ENCODE peak calls at places on chromosomes 11 and 22, in four cellular contexts. One of them, this sample, is unnamed.

GRCh38 chr11:44698228-44698923 is 28.4 kb upstream of the TSPAN18 start:
- DNase-seq in fibroblast of lung: no peak
- DNase-seq in pancreas: no peak
- DNase-seq in heart left ventricle: peak
- DNase-seq in this sample: no peak

GRCh38 chr22:49476800-49477400 is 350.8 kb downstream of the BRD1 start:
- DNase-seq in fibroblast of lung: no peak
- DNase-seq in heart left ventricle: no peak
- DNase-seq in pancreas: no peak
- DNase-seq in this sample: no peak

GRCh38 chr11:83736689-83737088 is 450.5 kb upstream of the CCDC90B start:
- DNase-seq in fibroblast of lung: no peak
- DNase-seq in pancreas: no peak
- DNase-seq in heart left ventricle: no peak
- DNase-seq in this sample: no peak

GRCh38 chr11:8810331-8811301 is 100.4 kb upstream of the AKIP1 start:
- DNase-seq in pancreas: peak
- DNase-seq in heart left ventricle: peak
- DNase-seq in fibroblast of lung: peak
- DNase-seq in this sample: peak

GRCh38 chr11:46279393-46280099 is 2.1 kb downstream of the CREB3L1 start:
- DNase-seq in heart left ventricle: peak
- DNase-seq in pancreas: no peak
- DNase-seq in fibroblast of lung: peak
- DNase-seq in this sample: peak

GRCh38 chr11:47413908-47414684 is 5.7 kb downstream of the SLC39A13 start:
- DNase-seq in heart left ventricle: peak
- DNase-seq in fibroblast of lung: peak
- DNase-seq in pancreas: no peak
- DNase-seq in this sample: no peak

GRCh38 chr11:112961146-112961668 is at the start of gene NCAM1:
- DNase-seq in fibroblast of lung: peak
- DNase-seq in pancreas: peak
- DNase-seq in heart left ventricle: peak
- DNase-seq in this sample: peak

GRCh38 chr22:41401781-41402648 is 20.3 kb downstream of the TEF start:
- DNase-seq in pancreas: peak
- DNase-seq in fibroblast of lung: peak
- DNase-seq in heart left ventricle: peak
- DNase-seq in this sample: peak

GRCh38 chr22:16964366-16964765 is 43.7 kb downstream of the GAB4 start:
- DNase-seq in heart left ventricle: no peak
- DNase-seq in fibroblast of lung: no peak
- DNase-seq in pancreas: no peak
- DNase-seq in this sample: no peak

GRCh38 chr11:7665473-7666291 is 7.6 kb downstream of the CYB5R2 start:
- DNase-seq in pancreas: peak
- DNase-seq in fibroblast of lung: peak
- DNase-seq in heart left ventricle: peak
- DNase-seq in this sample: no peak

GRCh38 chr11:69040581-69041260 is 8.0 kb upstream of the TPCN2 start:
- DNase-seq in heart left ventricle: no peak
- DNase-seq in fibroblast of lung: peak
- DNase-seq in pancreas: no peak
- DNase-seq in this sample: no peak

GRCh38 chr11:59706518-59707285 is 6.9 kb downstream of the OR10V1 start:
- DNase-seq in heart left ventricle: no peak
- DNase-seq in pancreas: no peak
- DNase-seq in fibroblast of lung: peak
- DNase-seq in this sample: no peak

GRCh38 chr22:22936190-22936914 is 48.7 kb downstream of the IGLL5 start:
- DNase-seq in fibroblast of lung: no peak
- DNase-seq in pancreas: no peak
- DNase-seq in heart left ventricle: no peak
- DNase-seq in this sample: no peak

GRCh38 chr22:24067587-24068376 is 56.7 kb downstream of the CABIN1 start:
- DNase-seq in fibroblast of lung: no peak
- DNase-seq in pancreas: no peak
- DNase-seq in heart left ventricle: no peak
- DNase-seq in this sample: no peak

GRCh38 chr11:47908198-47908597 is 60.0 kb upstream of the NUP160 start:
- DNase-seq in heart left ventricle: no peak
- DNase-seq in fibroblast of lung: no peak
- DNase-seq in pancreas: no peak
- DNase-seq in this sample: no peak

GRCh38 chr22:47174671-47175111 is 412.2 kb downstream of the TBC1D22A start:
- DNase-seq in pancreas: peak
- DNase-seq in heart left ventricle: peak
- DNase-seq in fibroblast of lung: no peak
- DNase-seq in this sample: no peak

GRCh38 chr22:27512283-27512761 is 289.2 kb downstream of the MN1 start:
- DNase-seq in pancreas: peak
- DNase-seq in heart left ventricle: peak
- DNase-seq in fibroblast of lung: peak
- DNase-seq in this sample: no peak

GRCh38 chr11:130480166-130480565 is 31.7 kb downstream of the ADAMTS15 start:
- DNase-seq in pancreas: no peak
- DNase-seq in heart left ventricle: no peak
- DNase-seq in fibroblast of lung: peak
- DNase-seq in this sample: no peak

GRCh38 chr11:34357646-34358257 is at the start of gene ABTB2:
- DNase-seq in heart left ventricle: peak
- DNase-seq in fibroblast of lung: peak
- DNase-seq in pancreas: peak
- DNase-seq in this sample: peak

GRCh38 chr11:62432695-62433094 is 13.9 kb downstream of the SCGB1A1 start:
- DNase-seq in fibroblast of lung: no peak
- DNase-seq in pancreas: no peak
- DNase-seq in heart left ventricle: no peak
- DNase-seq in this sample: no peak

GRCh38 chr11:58577441-58578135 is 1.3 kb upstream of the ZFP91 start:
- DNase-seq in heart left ventricle: peak
- DNase-seq in pancreas: peak
- DNase-seq in fibroblast of lung: peak
- DNase-seq in this sample: no peak

DNA sequence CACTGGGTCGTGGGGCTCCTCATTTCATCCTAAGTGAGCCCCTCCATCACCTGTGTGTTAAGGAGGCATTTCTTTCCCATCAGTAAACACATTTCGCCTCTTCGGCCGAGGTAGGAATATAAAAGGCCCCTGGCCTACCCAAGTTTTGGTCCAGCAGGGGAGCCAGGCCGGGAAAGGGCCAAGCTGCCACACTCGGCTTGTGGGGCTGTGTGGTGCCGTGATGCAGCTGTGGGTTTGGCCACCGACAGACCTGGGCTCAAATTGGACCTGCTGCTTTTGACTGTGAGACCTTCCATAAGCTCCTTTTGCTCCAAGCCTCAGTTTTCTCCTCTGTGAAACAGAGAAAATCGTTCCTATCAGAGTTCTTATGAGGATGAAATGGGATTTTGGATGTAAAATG is 771 bp downstream of the NDUFV1 start:
- DNase-seq in pancreas: no peak
- DNase-seq in heart left ventricle: no peak
- DNase-seq in fibroblast of lung: no peak
- DNase-seq in this sample: no peak
- H3K27ac ChIP-seq in pancreas: no peak
- H3K27ac ChIP-seq in heart left ventricle: peak
- H3K27ac ChIP-seq in fibroblast of lung: peak
- H3K27ac ChIP-seq in this sample: peak

GRCh38 chr11:32381149-32381548 is 54.2 kb downstream of the WT1 start:
- DNase-seq in pancreas: peak
- DNase-seq in heart left ventricle: no peak
- DNase-seq in fibroblast of lung: no peak
- DNase-seq in this sample: no peak

GRCh38 chr11:32382339-32383049 is 52.8 kb downstream of the WT1 start:
- DNase-seq in heart left ventricle: no peak
- DNase-seq in fibroblast of lung: peak
- DNase-seq in pancreas: no peak
- DNase-seq in this sample: no peak

GRCh38 chr11:32374261-32374711 is 61.1 kb downstream of the WT1 start:
- DNase-seq in fibroblast of lung: no peak
- DNase-seq in heart left ventricle: no peak
- DNase-seq in pancreas: no peak
- DNase-seq in this sample: no peak

DNA sequence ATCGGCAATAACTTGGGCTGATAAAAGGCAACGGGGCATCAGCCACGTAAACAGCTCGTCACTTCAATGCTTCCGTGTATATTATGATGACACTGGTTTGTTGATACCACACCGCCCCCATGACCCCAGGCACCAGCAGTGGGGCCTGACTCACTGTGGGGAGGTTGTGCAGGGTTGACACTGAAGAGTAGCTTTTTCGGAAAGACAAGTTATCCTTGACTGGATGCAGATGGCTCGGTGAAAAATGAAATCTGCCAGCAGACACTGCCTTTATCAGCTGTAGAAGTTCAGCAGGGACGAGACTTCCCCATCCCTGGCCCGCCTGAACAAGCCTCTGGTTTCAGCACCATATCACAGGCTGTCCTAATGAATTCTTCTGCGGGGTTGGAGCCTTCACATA is 55.6 kb downstream of the WT1 start:
- DNase-seq in fibroblast of lung: no peak
- DNase-seq in pancreas: no peak
- DNase-seq in heart left ventricle: no peak
- DNase-seq in this sample: no peak
- H3K27ac ChIP-seq in fibroblast of lung: no peak
- H3K27ac ChIP-seq in pancreas: no peak
- H3K27ac ChIP-seq in heart left ventricle: no peak
- H3K27ac ChIP-seq in this sample: no peak

GRCh38 chr11:14078941-14079522 is 116.5 kb downstream of the SPON1 start:
- DNase-seq in pancreas: no peak
- DNase-seq in fibroblast of lung: no peak
- DNase-seq in heart left ventricle: no peak
- DNase-seq in this sample: no peak

GRCh38 chr11:14081541-14082211 is 119.2 kb downstream of the SPON1 start:
- DNase-seq in fibroblast of lung: no peak
- DNase-seq in heart left ventricle: no peak
- DNase-seq in pancreas: no peak
- DNase-seq in this sample: no peak

GRCh38 chr11:14082338-14082737 is 119.8 kb downstream of the SPON1 start:
- DNase-seq in heart left ventricle: no peak
- DNase-seq in pancreas: no peak
- DNase-seq in fibroblast of lung: no peak
- DNase-seq in this sample: no peak
- H3K27ac ChIP-seq in heart left ventricle: no peak
- H3K27ac ChIP-seq in pancreas: no peak
- H3K27ac ChIP-seq in fibroblast of lung: no peak
- H3K27ac ChIP-seq in this sample: no peak

GRCh38 chr11:2304156-2305139 is 2.6 kb downstream of the TSPAN32 start:
- DNase-seq in fibroblast of lung: no peak
- DNase-seq in heart left ventricle: no peak
- DNase-seq in pancreas: no peak
- DNase-seq in this sample: no peak

GRCh38 chr11:2302844-2303626 is 1.2 kb downstream of the TSPAN32 start:
- DNase-seq in heart left ventricle: peak
- DNase-seq in pancreas: peak
- DNase-seq in fibroblast of lung: no peak
- DNase-seq in this sample: no peak

GRCh38 chr11:2305140-2305861 is 3.5 kb downstream of the TSPAN32 start:
- DNase-seq in heart left ventricle: peak
- DNase-seq in fibroblast of lung: peak
- DNase-seq in pancreas: peak
- DNase-seq in this sample: peak

GRCh38 chr11:2302280-2302843 is 549 bp downstream of the TSPAN32 start:
- DNase-seq in fibroblast of lung: no peak
- DNase-seq in heart left ventricle: no peak
- DNase-seq in pancreas: no peak
- DNase-seq in this sample: no peak

DNA sequence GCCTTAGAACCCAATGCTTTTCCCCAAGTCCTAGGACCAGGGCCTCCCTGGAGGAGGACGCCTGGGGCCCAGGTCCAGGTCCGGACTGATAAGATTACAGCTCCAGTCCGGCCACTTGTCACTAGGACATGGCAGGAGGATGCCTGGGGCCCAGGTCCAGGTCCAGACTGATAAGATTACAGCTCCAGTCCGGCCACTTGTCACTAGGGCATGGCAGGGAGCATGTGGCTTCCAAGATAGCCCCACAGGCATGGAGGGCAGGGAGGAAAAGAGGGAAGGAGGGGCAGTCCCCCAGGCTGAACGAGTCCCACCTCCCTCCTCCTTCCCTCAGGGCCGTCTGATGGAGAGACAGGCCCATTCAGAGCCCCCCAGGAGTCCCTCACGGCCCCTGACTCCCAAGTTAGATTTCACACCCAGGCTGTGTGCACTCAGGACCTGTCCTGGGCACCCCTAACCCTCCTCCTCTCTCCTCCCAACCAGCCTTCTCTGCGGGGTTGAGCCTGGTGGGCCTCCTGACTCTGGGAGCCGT is 1.9 kb downstream of the TSPAN32 start:
- DNase-seq in heart left ventricle: peak
- DNase-seq in pancreas: no peak
- DNase-seq in fibroblast of lung: no peak
- DNase-seq in this sample: no peak
- H3K27ac ChIP-seq in heart left ventricle: peak
- H3K27ac ChIP-seq in pancreas: peak
- H3K27ac ChIP-seq in fibroblast of lung: no peak
- H3K27ac ChIP-seq in this sample: no peak

DNA sequence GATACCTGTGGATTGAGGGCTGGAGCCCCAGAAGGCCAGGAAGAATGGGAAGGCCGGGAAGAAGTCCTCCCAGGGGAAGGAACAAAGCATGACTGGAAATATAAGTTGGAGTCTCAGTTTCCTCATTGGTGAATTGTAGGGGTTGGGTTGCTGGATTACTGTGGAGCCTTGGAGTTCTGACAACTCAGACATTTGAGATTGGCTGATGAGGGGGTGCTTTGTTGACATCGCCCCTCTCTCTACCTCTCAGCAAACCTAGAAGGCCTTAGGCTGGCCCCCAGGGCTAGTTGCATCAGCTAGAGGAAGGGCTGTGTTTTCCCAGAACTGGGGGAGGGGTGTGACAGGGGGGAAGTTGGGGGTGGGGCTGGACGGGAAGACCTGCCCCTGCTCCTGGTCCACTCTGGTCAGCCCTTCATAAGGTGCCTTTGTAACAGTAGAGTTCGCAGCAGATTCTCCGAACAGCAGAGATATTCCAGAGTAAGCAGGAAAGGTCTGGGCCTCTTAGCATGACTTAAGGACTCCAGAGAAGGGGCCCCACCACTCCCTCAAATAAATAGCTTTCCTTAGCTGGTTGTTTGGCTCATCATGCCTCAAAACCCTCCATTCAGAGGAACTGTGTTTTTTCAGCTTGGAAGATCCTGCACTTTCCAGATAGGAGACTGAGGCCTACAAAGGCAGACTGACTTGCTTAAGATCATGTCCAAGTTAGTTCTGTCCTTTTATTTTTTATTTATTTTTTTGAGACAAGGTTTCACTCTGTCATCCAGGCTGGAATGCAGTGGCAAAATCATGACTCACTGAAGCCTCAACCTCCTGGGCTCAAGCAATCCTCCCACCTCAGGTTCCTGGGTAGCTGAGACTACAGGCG is 12.5 kb upstream of the THRSP start:
- DNase-seq in heart left ventricle: no peak
- DNase-seq in pancreas: no peak
- DNase-seq in fibroblast of lung: peak
- DNase-seq in this sample: no peak
- H3K27ac ChIP-seq in heart left ventricle: no peak
- H3K27ac ChIP-seq in pancreas: no peak
- H3K27ac ChIP-seq in fibroblast of lung: peak
- H3K27ac ChIP-seq in this sample: no peak

This sample was measured in substantia nigra.